ENCODE peak calls at places on chromosome 17, in five cellular contexts. G is NCI-H2029, O is glutamatergic neuron, N is NAMALWA, D is PC-3. E is an unnamed sample.

GRCh38 chr17:10336393-10336792 is 36.4 kb downstream of the MYH13 start:
- DNase-seq in G (no peak), N (no peak), O (no peak), D (no peak), E (no peak)

GRCh38 chr17:66535611-66536010 is 233.2 kb downstream of the PRKCA start:
- DNase-seq in D (no peak), N (no peak), O (no peak), G (no peak), E (no peak)

GRCh38 chr17:38485146-38485468 is 56.8 kb downstream of the ARHGAP23 start:
- DNase-seq in D (no peak), G (no peak), N (no peak), O (no peak), E (no peak)

GRCh38 chr17:42071810-42072209 is 21.4 kb upstream of the C17orf113 start:
- DNase-seq in O (no peak), D (no peak), G (no peak), N (no peak), E (no peak)

GRCh38 chr17:78127240-78127887 is 1.2 kb downstream of the TMC6 start:
- DNase-seq in O (no peak), N (peak; percentile 80), G (no peak), D (peak; percentile 24), E (no peak)

GRCh38 chr17:40027614-40028012 is 12.4 kb downstream of the CSF3 start:
- DNase-seq in D (no peak), O (no peak), N (no peak), G (no peak), E (no peak)

GRCh38 chr17:37671813-37672544 is 28.7 kb upstream of the DDX52 start:
- DNase-seq in N (no peak), O (no peak), G (peak; percentile 86), D (peak; percentile 85), E (peak; percentile 95)

GRCh38 chr17:39676198-39676819 is 8.1 kb downstream of the PNMT start:
- DNase-seq in N (peak; percentile 43), D (no peak), O (no peak), G (peak; percentile 88), E (no peak)

GRCh38 chr17:29412780-29413565 is 22.8 kb downstream of the TAOK1 start:
- DNase-seq in G (no peak), D (peak; percentile 43), O (no peak), N (no peak), E (peak; percentile 57)

GRCh38 chr17:81453049-81453448 is 57.8 kb downstream of the BAHCC1 start:
- DNase-seq in D (no peak), N (no peak), O (no peak), G (no peak), E (no peak)

GRCh38 chr17:13429201-13429600 is 172.5 kb downstream of the HS3ST3A1 start:
- DNase-seq in O (no peak), N (no peak), G (no peak), D (peak; percentile 55), E (peak; percentile 94)

GRCh38 chr17:50212121-50212843 is 10.9 kb upstream of the COL1A1 start:
- DNase-seq in N (no peak), D (no peak), O (no peak), G (no peak), E (peak; percentile 98)

GRCh38 chr17:4658478-4659305 is 17.2 kb upstream of the ALOX15 start:
- DNase-seq in N (no peak), O (no peak), D (no peak), G (no peak), E (peak; percentile 99)

GRCh38 chr17:45228121-45228941 is 6.6 kb downstream of the FMNL1 start:
- DNase-seq in D (no peak), N (peak; percentile 76), O (peak; percentile 36), G (no peak), E (no peak)

GRCh38 chr17:1951920-1952319 is 73.2 kb downstream of the RTN4RL1 start:
- DNase-seq in D (no peak), N (peak; percentile 7), O (no peak), G (no peak), E (no peak)

GRCh38 chr17:17071531-17072360 is 29.5 kb downstream of the MPRIP start:
- DNase-seq in G (no peak), N (no peak), D (no peak), O (peak; percentile 11), E (peak; percentile 83)

GRCh38 chr17:47873200-47874090 is 22.5 kb upstream of the SP6 start:
- DNase-seq in O (no peak), N (no peak), D (no peak), G (no peak), E (no peak)

GRCh38 chr17:8060274-8060673 is 21.4 kb downstream of the ALOX15B start:
- DNase-seq in D (peak; percentile 93), G (peak; percentile 16), O (peak; percentile 45), N (peak; percentile 79), E (peak; percentile 53)

GRCh38 chr17:66842505-66842904 is 7.6 kb downstream of the CACNG5 start:
- DNase-seq in N (no peak), O (no peak), D (no peak), G (no peak), E (no peak)

GRCh38 chr17:55768946-55769624 is 18.2 kb downstream of the PCTP start:
- DNase-seq in G (no peak), D (no peak), N (no peak), O (no peak), E (peak; percentile 6)

GRCh38 chr17:17944743-17945142 is 27.5 kb downstream of the TOM1L2 start:
- DNase-seq in G (no peak), D (no peak), N (no peak), O (peak; percentile 51), E (no peak)

GRCh38 chr17:65684631-65685030 is 123.2 kb upstream of the AXIN2 start:
- DNase-seq in G (no peak), O (no peak), N (no peak), D (peak; percentile 62), E (peak; percentile 38)

GRCh38 chr17:67033613-67034012 is 10.7 kb upstream of the CACNG1 start:
- DNase-seq in D (no peak), O (no peak), N (no peak), G (no peak), E (no peak)

GRCh38 chr17:10357768-10358167 is 15.0 kb downstream of the MYH13 start:
- DNase-seq in O (peak; percentile 28), N (peak; percentile 10), D (peak; percentile 4), G (no peak), E (no peak)

GRCh38 chr17:52157603-52158449 is 688 bp downstream of the CA10 start:
- DNase-seq in O (peak; percentile 45), D (no peak), N (no peak), G (no peak), E (no peak)

GRCh38 chr17:31533546-31534155 is 142.2 kb downstream of the RAB11FIP4 start:
- DNase-seq in D (peak; percentile 63), O (peak; percentile 40), N (no peak), G (no peak), E (peak; percentile 92)

GRCh38 chr17:74430706-74431567 is 951 bp upstream of the GPRC5C start:
- DNase-seq in O (peak; percentile 76), D (peak; percentile 97), G (peak; percentile 87), N (no peak), E (peak; percentile 88)

GRCh38 chr17:69452664-69453260 is 38.3 kb downstream of the MAP2K6 start:
- DNase-seq in N (no peak), G (no peak), D (no peak), O (no peak), E (no peak)

GRCh38 chr17:77356690-77357201 is 216.0 kb downstream of the SEC14L1 start:
- DNase-seq in O (no peak), G (no peak), N (peak; percentile 26), D (no peak), E (no peak)